ENCODE peak calls at places on chromosomes 12 and 14, in seven cellular contexts. One of them, this sample, is unnamed.

GRCh38 chr12:3084742-3085141 is 7.6 kb downstream of the TSPAN9 start:
- DNase-seq in GM12878: no peak
- DNase-seq in astrocyte: no peak
- DNase-seq in left lung: no peak
- DNase-seq in astrocyte of the cerebellum: no peak
- DNase-seq in uterus: no peak
- DNase-seq in left ventricle myocardium inferior: peak
- DNase-seq in this sample: no peak

GRCh38 chr12:43858096-43858495 is 22.2 kb downstream of the TMEM117 start:
- DNase-seq in GM12878: no peak
- DNase-seq in astrocyte: no peak
- DNase-seq in left lung: no peak
- DNase-seq in astrocyte of the cerebellum: no peak
- DNase-seq in uterus: no peak
- DNase-seq in left ventricle myocardium inferior: no peak
- DNase-seq in this sample: no peak

GRCh38 chr12:6053541-6053940 is 70.9 kb downstream of the VWF start:
- DNase-seq in GM12878: no peak
- DNase-seq in astrocyte: peak
- DNase-seq in left lung: no peak
- DNase-seq in astrocyte of the cerebellum: no peak
- DNase-seq in uterus: no peak
- DNase-seq in left ventricle myocardium inferior: no peak
- DNase-seq in this sample: peak

GRCh38 chr12:4978737-4979136 is 64.9 kb upstream of the KCNA5 start:
- DNase-seq in GM12878: no peak
- DNase-seq in astrocyte: no peak
- DNase-seq in left lung: no peak
- DNase-seq in astrocyte of the cerebellum: no peak
- DNase-seq in uterus: no peak
- DNase-seq in left ventricle myocardium inferior: no peak
- DNase-seq in this sample: no peak

GRCh38 chr14:23078692-23079116 is 16.2 kb downstream of the ACIN1 start:
- DNase-seq in GM12878: no peak
- DNase-seq in astrocyte: peak
- DNase-seq in left lung: peak
- DNase-seq in astrocyte of the cerebellum: peak
- DNase-seq in uterus: peak
- DNase-seq in left ventricle myocardium inferior: no peak
- DNase-seq in this sample: peak

GRCh38 chr12:104083769-104084475 is 19.6 kb downstream of the HCFC2 start:
- DNase-seq in GM12878: peak
- DNase-seq in astrocyte: no peak
- DNase-seq in left lung: no peak
- DNase-seq in astrocyte of the cerebellum: no peak
- DNase-seq in uterus: no peak
- DNase-seq in left ventricle myocardium inferior: no peak
- DNase-seq in this sample: no peak

GRCh38 chr14:73008501-73008900 is 18.4 kb downstream of the ZFYVE1 start:
- DNase-seq in GM12878: no peak
- DNase-seq in astrocyte: peak
- DNase-seq in left lung: no peak
- DNase-seq in astrocyte of the cerebellum: peak
- DNase-seq in uterus: no peak
- DNase-seq in left ventricle myocardium inferior: no peak
- DNase-seq in this sample: peak

GRCh38 chr14:85416771-85417170 is 113.2 kb upstream of the FLRT2 start:
- DNase-seq in GM12878: no peak
- DNase-seq in astrocyte: peak
- DNase-seq in left lung: no peak
- DNase-seq in astrocyte of the cerebellum: peak
- DNase-seq in uterus: no peak
- DNase-seq in left ventricle myocardium inferior: no peak
- DNase-seq in this sample: peak

GRCh38 chr12:50275545-50275944 is 7.8 kb downstream of the LIMA1 start:
- DNase-seq in GM12878: no peak
- DNase-seq in astrocyte: no peak
- DNase-seq in left lung: peak
- DNase-seq in astrocyte of the cerebellum: no peak
- DNase-seq in uterus: peak
- DNase-seq in left ventricle myocardium inferior: peak
- DNase-seq in this sample: peak

GRCh38 chr12:27193854-27194544 is 50.1 kb upstream of the STK38L start:
- DNase-seq in GM12878: no peak
- DNase-seq in astrocyte: peak
- DNase-seq in left lung: no peak
- DNase-seq in astrocyte of the cerebellum: peak
- DNase-seq in uterus: peak
- DNase-seq in left ventricle myocardium inferior: peak
- DNase-seq in this sample: peak

GRCh38 chr12:121072147-121072546 is 33.1 kb upstream of the OASL start:
- DNase-seq in GM12878: no peak
- DNase-seq in astrocyte: no peak
- DNase-seq in left lung: no peak
- DNase-seq in astrocyte of the cerebellum: no peak
- DNase-seq in uterus: no peak
- DNase-seq in left ventricle myocardium inferior: no peak
- DNase-seq in this sample: no peak

GRCh38 chr12:2431810-2432209 is 363.0 kb upstream of the FKBP4 start:
- DNase-seq in GM12878: no peak
- DNase-seq in astrocyte: no peak
- DNase-seq in left lung: no peak
- DNase-seq in astrocyte of the cerebellum: no peak
- DNase-seq in uterus: peak
- DNase-seq in left ventricle myocardium inferior: no peak
- DNase-seq in this sample: peak

GRCh38 chr12:95715177-95715576 is 75.4 kb downstream of the NTN4 start:
- DNase-seq in GM12878: no peak
- DNase-seq in astrocyte: no peak
- DNase-seq in left lung: no peak
- DNase-seq in astrocyte of the cerebellum: no peak
- DNase-seq in uterus: no peak
- DNase-seq in left ventricle myocardium inferior: no peak
- DNase-seq in this sample: no peak

GRCh38 chr12:59626382-59626781 is 30.6 kb downstream of the SLC16A7 start:
- DNase-seq in GM12878: no peak
- DNase-seq in astrocyte: peak
- DNase-seq in left lung: no peak
- DNase-seq in astrocyte of the cerebellum: no peak
- DNase-seq in uterus: no peak
- DNase-seq in left ventricle myocardium inferior: no peak
- DNase-seq in this sample: peak

GRCh38 chr12:44497044-44497443 is 379.1 kb downstream of the NELL2 start:
- DNase-seq in GM12878: no peak
- DNase-seq in astrocyte: no peak
- DNase-seq in left lung: no peak
- DNase-seq in astrocyte of the cerebellum: no peak
- DNase-seq in uterus: no peak
- DNase-seq in left ventricle myocardium inferior: no peak
- DNase-seq in this sample: no peak

GRCh38 chr12:62834406-62834805 is 100.5 kb downstream of the PPM1H start:
- DNase-seq in GM12878: no peak
- DNase-seq in astrocyte: no peak
- DNase-seq in left lung: no peak
- DNase-seq in astrocyte of the cerebellum: no peak
- DNase-seq in uterus: peak
- DNase-seq in left ventricle myocardium inferior: peak
- DNase-seq in this sample: peak

GRCh38 chr14:23951590-23952143 is 1.9 kb upstream of the DHRS4 start:
- DNase-seq in GM12878: no peak
- DNase-seq in astrocyte: no peak
- DNase-seq in left lung: no peak
- DNase-seq in astrocyte of the cerebellum: no peak
- DNase-seq in uterus: no peak
- DNase-seq in left ventricle myocardium inferior: no peak
- DNase-seq in this sample: no peak

GRCh38 chr14:21476526-21476924 is 234 bp downstream of the RAB2B start:
- DNase-seq in GM12878: no peak
- DNase-seq in astrocyte: peak
- DNase-seq in left lung: peak
- DNase-seq in astrocyte of the cerebellum: peak
- DNase-seq in uterus: no peak
- DNase-seq in left ventricle myocardium inferior: peak
- DNase-seq in this sample: no peak

GRCh38 chr14:94174622-94175402 is 690 bp downstream of the PPP4R4 start:
- DNase-seq in GM12878: no peak
- DNase-seq in astrocyte: no peak
- DNase-seq in left lung: no peak
- DNase-seq in astrocyte of the cerebellum: no peak
- DNase-seq in uterus: peak
- DNase-seq in left ventricle myocardium inferior: no peak
- DNase-seq in this sample: no peak

GRCh38 chr14:94176808-94177207 is 2.7 kb downstream of the PPP4R4 start:
- DNase-seq in GM12878: no peak
- DNase-seq in astrocyte: no peak
- DNase-seq in left lung: no peak
- DNase-seq in astrocyte of the cerebellum: no peak
- DNase-seq in uterus: no peak
- DNase-seq in left ventricle myocardium inferior: no peak
- DNase-seq in this sample: no peak

GRCh38 chr14:94173885-94174621 is at the start of gene PPP4R4:
- DNase-seq in GM12878: no peak
- DNase-seq in astrocyte: peak
- DNase-seq in left lung: peak
- DNase-seq in astrocyte of the cerebellum: peak
- DNase-seq in uterus: peak
- DNase-seq in left ventricle myocardium inferior: peak
- DNase-seq in this sample: peak

GRCh38 chr14:94173471-94173884 is 644 bp upstream of the PPP4R4 start:
- DNase-seq in GM12878: no peak
- DNase-seq in astrocyte: no peak
- DNase-seq in left lung: peak
- DNase-seq in astrocyte of the cerebellum: no peak
- DNase-seq in uterus: no peak
- DNase-seq in left ventricle myocardium inferior: no peak
- DNase-seq in this sample: no peak

GRCh38 chr14:94175403-94176146 is 1.5 kb downstream of the PPP4R4 start:
- DNase-seq in GM12878: no peak
- DNase-seq in astrocyte: no peak
- DNase-seq in left lung: no peak
- DNase-seq in astrocyte of the cerebellum: no peak
- DNase-seq in uterus: no peak
- DNase-seq in left ventricle myocardium inferior: no peak
- DNase-seq in this sample: no peak
- H3K4me3 ChIP-seq in GM12878: no peak
- H3K4me3 ChIP-seq in astrocyte: peak
- H3K4me3 ChIP-seq in left lung: peak
- H3K4me3 ChIP-seq in astrocyte of the cerebellum: peak
- H3K4me3 ChIP-seq in uterus: peak
- H3K4me3 ChIP-seq in left ventricle myocardium inferior: peak
- H3K4me3 ChIP-seq in this sample: peak

GRCh38 chr12:118038122-118038521 is 21.6 kb downstream of the RFC5 start:
- DNase-seq in GM12878: no peak
- DNase-seq in astrocyte: no peak
- DNase-seq in left lung: no peak
- DNase-seq in astrocyte of the cerebellum: no peak
- DNase-seq in uterus: no peak
- DNase-seq in left ventricle myocardium inferior: no peak
- DNase-seq in this sample: no peak
- H3K4me3 ChIP-seq in GM12878: no peak
- H3K4me3 ChIP-seq in astrocyte: no peak
- H3K4me3 ChIP-seq in left lung: no peak
- H3K4me3 ChIP-seq in astrocyte of the cerebellum: no peak
- H3K4me3 ChIP-seq in uterus: no peak
- H3K4me3 ChIP-seq in left ventricle myocardium inferior: no peak
- H3K4me3 ChIP-seq in this sample: no peak

GRCh38 chr12:80634903-80635302 is 72.5 kb upstream of the MYF6 start:
- DNase-seq in GM12878: no peak
- DNase-seq in astrocyte: no peak
- DNase-seq in left lung: no peak
- DNase-seq in astrocyte of the cerebellum: no peak
- DNase-seq in uterus: no peak
- DNase-seq in left ventricle myocardium inferior: no peak
- DNase-seq in this sample: no peak
- H3K4me3 ChIP-seq in GM12878: no peak
- H3K4me3 ChIP-seq in astrocyte: no peak
- H3K4me3 ChIP-seq in left lung: no peak
- H3K4me3 ChIP-seq in astrocyte of the cerebellum: no peak
- H3K4me3 ChIP-seq in uterus: no peak
- H3K4me3 ChIP-seq in left ventricle myocardium inferior: no peak
- H3K4me3 ChIP-seq in this sample: no peak

GRCh38 chr14:104845033-104845666 is 19.9 kb upstream of the CEP170B start:
- DNase-seq in GM12878: no peak
- DNase-seq in astrocyte: no peak
- DNase-seq in left lung: no peak
- DNase-seq in astrocyte of the cerebellum: no peak
- DNase-seq in uterus: peak
- DNase-seq in left ventricle myocardium inferior: no peak
- DNase-seq in this sample: no peak

GRCh38 chr14:104841730-104842129 is 23.3 kb upstream of the CEP170B start:
- DNase-seq in GM12878: no peak
- DNase-seq in astrocyte: no peak
- DNase-seq in left lung: no peak
- DNase-seq in astrocyte of the cerebellum: no peak
- DNase-seq in uterus: no peak
- DNase-seq in left ventricle myocardium inferior: no peak
- DNase-seq in this sample: no peak

GRCh38 chr14:104844306-104845032 is 20.6 kb upstream of the CEP170B start:
- DNase-seq in GM12878: no peak
- DNase-seq in astrocyte: no peak
- DNase-seq in left lung: no peak
- DNase-seq in astrocyte of the cerebellum: no peak
- DNase-seq in uterus: peak
- DNase-seq in left ventricle myocardium inferior: no peak
- DNase-seq in this sample: no peak

GRCh38 chr14:104843006-104843405 is 22.1 kb upstream of the CEP170B start:
- DNase-seq in GM12878: no peak
- DNase-seq in astrocyte: no peak
- DNase-seq in left lung: no peak
- DNase-seq in astrocyte of the cerebellum: no peak
- DNase-seq in uterus: peak
- DNase-seq in left ventricle myocardium inferior: no peak
- DNase-seq in this sample: no peak

DNA sequence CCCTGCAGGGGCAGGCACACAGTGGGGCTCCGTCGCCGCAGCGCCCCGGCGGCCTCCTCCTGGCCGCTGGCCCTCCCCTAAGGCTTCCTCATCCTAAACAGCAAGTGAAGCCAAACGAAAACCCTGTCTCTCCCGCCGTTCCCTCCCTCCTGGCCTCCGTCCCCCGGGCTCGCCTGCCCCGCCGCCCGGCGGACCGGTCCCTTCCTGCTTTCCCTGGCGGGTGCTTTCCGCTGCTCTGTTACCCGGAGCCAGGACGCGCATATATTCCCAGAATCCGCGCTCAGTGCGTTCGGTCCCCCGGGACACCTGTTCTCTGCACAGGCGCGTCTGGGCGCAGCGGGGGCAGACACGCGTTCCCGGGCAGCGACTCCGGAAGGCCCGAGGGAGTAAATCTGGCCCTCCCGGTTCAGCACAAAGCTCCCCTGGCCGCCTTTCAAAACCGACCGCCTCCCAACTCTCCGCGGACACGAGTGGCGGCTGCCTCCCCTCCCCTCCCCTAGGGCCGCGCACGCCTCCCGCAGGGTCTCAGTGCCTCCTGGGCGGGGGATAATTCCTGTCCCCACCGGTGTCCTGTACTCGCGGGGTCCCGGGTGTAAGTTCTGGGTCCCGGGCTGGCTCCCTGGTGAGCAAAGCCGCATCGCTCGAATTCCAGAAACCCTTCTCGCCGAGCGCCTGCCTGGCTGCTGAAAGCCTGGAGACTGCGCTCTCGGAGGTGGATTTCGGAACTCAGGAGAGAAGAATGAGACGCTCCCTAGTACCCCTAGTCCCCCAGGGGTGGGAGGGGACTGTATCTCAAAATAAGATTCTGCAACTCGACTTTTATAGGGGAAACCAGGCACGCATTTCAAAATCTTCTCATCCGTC is 21.4 kb upstream of the CEP170B start:
- DNase-seq in GM12878: no peak
- DNase-seq in astrocyte: no peak
- DNase-seq in left lung: no peak
- DNase-seq in astrocyte of the cerebellum: no peak
- DNase-seq in uterus: peak
- DNase-seq in left ventricle myocardium inferior: no peak
- DNase-seq in this sample: no peak
- H3K4me3 ChIP-seq in GM12878: no peak
- H3K4me3 ChIP-seq in astrocyte: no peak
- H3K4me3 ChIP-seq in left lung: peak
- H3K4me3 ChIP-seq in astrocyte of the cerebellum: no peak
- H3K4me3 ChIP-seq in uterus: peak
- H3K4me3 ChIP-seq in left ventricle myocardium inferior: peak
- H3K4me3 ChIP-seq in this sample: peak

This sample was measured in fibroblast of the aortic adventitia.